ENCODE peak calls at places on chromosomes 6 and 20, in six cellular contexts. C is left lung, E is GM23338, U is left ventricle myocardium inferior, W is heart left ventricle, N is PC-3. Q is an unnamed sample.

GRCh38 chr6:53287336-53288225 is 61.2 kb downstream of the ELOVL5 start:
- DNase-seq in N (no peak), E (peak; percentile 51), W (no peak), U (no peak), C (no peak), Q (no peak)

GRCh38 chr6:166582258-166582657 is 4.2 kb downstream of the RAMACL start:
- DNase-seq in E (no peak), W (no peak), U (no peak), N (no peak), C (no peak), Q (no peak)

GRCh38 chr20:37907677-37908397 is 4.9 kb downstream of the VSTM2L start:
- DNase-seq in E (peak; percentile 55), N (peak; percentile 93), C (peak; percentile 50), W (no peak), U (no peak), Q (no peak)

GRCh38 chr6:137734875-137735182 is 132.2 kb upstream of the TNFAIP3 start:
- DNase-seq in E (no peak), C (no peak), N (no peak), W (no peak), U (no peak), Q (no peak)

GRCh38 chr20:56151834-56152233 is 96.7 kb upstream of the MC3R start:
- DNase-seq in C (no peak), N (no peak), E (no peak), U (no peak), W (no peak), Q (no peak)

GRCh38 chr6:119481098-119481497 is 131.5 kb upstream of the MAN1A1 start:
- DNase-seq in C (no peak), N (no peak), E (no peak), U (no peak), W (no peak), Q (no peak)

GRCh38 chr20:4918473-4918872 is 82.8 kb downstream of the SLC23A2 start:
- DNase-seq in W (no peak), E (no peak), U (no peak), N (no peak), C (no peak), Q (no peak)

GRCh38 chr6:128508588-128509296 is 11.7 kb downstream of the PTPRK start:
- DNase-seq in W (no peak), C (no peak), E (no peak), U (no peak), N (peak; percentile 85), Q (no peak)

GRCh38 chr6:35409245-35409644 is 42.9 kb upstream of the FANCE start:
- DNase-seq in W (no peak), E (no peak), N (no peak), C (no peak), U (no peak), Q (no peak)

GRCh38 chr6:150324044-150324443 is 44.8 kb upstream of the IYD start:
- DNase-seq in C (no peak), U (no peak), E (no peak), W (no peak), N (no peak), Q (no peak)

DNA sequence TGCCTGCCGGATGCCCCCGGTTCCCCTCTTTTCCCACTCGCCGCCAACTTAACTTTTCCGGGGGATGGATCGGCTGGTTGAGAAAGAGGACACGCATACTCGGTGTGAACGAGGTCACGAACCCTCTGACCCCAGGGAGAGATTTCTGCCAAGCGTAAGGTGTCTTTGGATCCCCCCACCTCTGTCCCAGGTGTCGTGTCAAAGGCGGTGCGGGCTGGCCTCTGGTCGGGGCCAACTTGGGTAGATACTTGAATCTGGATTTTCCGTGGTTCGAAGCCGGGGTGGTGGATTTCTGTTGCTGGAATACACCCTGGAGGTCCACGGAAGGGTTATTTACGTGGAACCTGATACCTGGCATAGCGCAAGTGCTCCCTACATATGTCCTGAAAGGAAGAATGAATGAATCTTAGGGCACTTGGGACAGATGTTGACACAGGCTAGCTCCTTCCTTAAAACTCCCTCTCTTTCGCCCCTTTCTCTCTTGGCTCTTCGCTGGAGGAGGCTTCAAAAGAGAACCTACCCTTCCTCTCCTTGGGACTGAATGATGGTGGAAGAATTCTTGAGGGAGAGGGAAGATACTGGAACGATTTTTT is 1.0 kb downstream of the DOK5 start:
- DNase-seq in W (no peak), E (peak; percentile 30), U (no peak), C (no peak), N (no peak), Q (no peak)
- H3K4me3 ChIP-seq in W (peak overlapping the region; percentile 92), E (peak overlapping the region; percentile 94), U (peak overlapping the region; percentile 83), C (peak overlapping the region; percentile 34), N (no peak overlapping the region), Q (peak overlapping the region; percentile 47)

GRCh38 chr6:169072127-169073042 is 181.3 kb downstream of the THBS2 start:
- DNase-seq in N (no peak), C (no peak), E (no peak), W (no peak), U (no peak), Q (no peak)

GRCh38 chr6:169073311-169073710 is 180.3 kb downstream of the THBS2 start:
- DNase-seq in N (no peak), E (no peak), U (no peak), W (no peak), C (no peak), Q (no peak)

GRCh38 chr6:169069361-169069760 is 184.3 kb downstream of the THBS2 start:
- DNase-seq in U (no peak), N (no peak), W (no peak), C (no peak), E (no peak), Q (no peak)

GRCh38 chr6:169071394-169071793 is 182.3 kb downstream of the THBS2 start:
- DNase-seq in W (no peak), N (no peak), E (no peak), U (no peak), C (no peak), Q (no peak)

GRCh38 chr6:169070506-169071176 is 183.0 kb downstream of the THBS2 start:
- DNase-seq in W (peak; percentile 80), N (peak; percentile 93), U (peak; percentile 67), C (no peak), E (no peak), Q (no peak)
- TF ChIP-seq CTCF in W (no peak), N (no peak), U (no peak), C (no peak), E (no peak), Q (no peak)

GRCh38 chr20:16505894-16506293 is 67.4 kb downstream of the KIF16B start:
- DNase-seq in C (no peak), N (no peak), U (no peak), W (no peak), E (no peak), Q (no peak)
- H3K27ac ChIP-seq in C (no peak overlapping the region), N (no peak overlapping the region), U (no peak overlapping the region), W (no peak overlapping the region), E (no peak overlapping the region), Q (no peak overlapping the region)

GRCh38 chr6:110816677-110817076 is 1.4 kb upstream of the CDK19 start:
- DNase-seq in U (no peak), C (no peak), N (no peak), E (peak; percentile 10), W (no peak), Q (no peak)
- H3K4me3 ChIP-seq in U (no peak overlapping the region), C (no peak overlapping the region), N (peak overlapping the region; percentile 94), E (peak overlapping the region; percentile 41), W (no peak overlapping the region), Q (no peak overlapping the region)

DNA sequence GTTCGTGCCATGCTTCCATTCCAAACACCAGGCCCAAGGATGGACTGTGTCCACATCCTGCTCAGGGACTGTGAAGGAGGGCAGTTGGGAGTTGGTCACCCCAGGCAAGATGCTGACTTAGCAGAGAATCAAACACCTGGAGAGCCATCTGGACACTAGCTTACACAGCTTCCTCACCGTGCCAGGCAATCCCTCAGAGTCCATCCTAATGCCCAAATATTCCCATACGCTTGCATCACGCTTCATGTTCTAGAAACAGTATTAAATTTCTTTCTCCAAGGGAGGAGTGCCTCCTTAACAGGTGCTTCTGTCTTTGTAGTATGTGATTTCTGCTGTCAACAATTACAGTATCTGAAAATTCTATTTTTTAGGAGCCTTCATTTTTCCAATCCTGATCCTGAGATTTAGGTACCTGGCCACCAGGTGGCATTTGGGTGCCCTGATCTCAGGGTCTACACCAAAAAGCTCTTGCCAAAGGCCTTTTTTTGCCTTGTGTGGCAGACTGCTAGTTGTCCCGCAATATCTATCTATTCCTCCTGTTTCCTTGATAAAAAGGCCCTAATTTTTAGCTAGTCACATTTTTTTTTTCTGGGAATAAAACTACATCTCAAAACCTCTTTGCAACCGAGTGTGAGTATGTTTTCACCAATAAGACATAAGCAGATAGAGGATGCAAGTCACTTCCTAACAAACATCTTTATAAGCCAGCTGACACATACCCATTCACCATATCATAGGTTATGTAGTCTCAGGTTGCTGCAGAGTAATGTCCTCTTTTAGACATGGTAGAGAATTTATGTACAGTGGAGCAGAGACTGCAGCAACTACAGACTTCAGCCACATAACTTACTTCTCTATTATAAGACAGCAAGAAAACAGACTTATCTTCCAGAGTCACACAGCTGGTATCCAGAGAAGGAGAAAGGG is 85.0 kb downstream of the PREP start:
- DNase-seq in E (peak; percentile 66), N (peak; percentile 61), W (no peak), U (no peak), C (no peak), Q (no peak)
- TF ChIP-seq CTCF in E (peak; percentile 73), N (peak; percentile 74), W (peak; percentile 35), U (peak; percentile 43), C (peak; percentile 26), Q (peak; percentile 41)

GRCh38 chr6:107830060-107830459 is 5.9 kb upstream of the SCML4 start:
- DNase-seq in N (no peak), U (no peak), W (no peak), C (no peak), E (no peak), Q (no peak)

GRCh38 chr6:107827541-107827940 is 3.4 kb upstream of the SCML4 start:
- DNase-seq in E (peak; percentile 20), U (no peak), W (no peak), C (no peak), N (no peak), Q (no peak)

GRCh38 chr6:107833136-107833535 is 9.0 kb upstream of the SCML4 start:
- DNase-seq in E (no peak), C (no peak), W (no peak), N (no peak), U (no peak), Q (no peak)

DNA sequence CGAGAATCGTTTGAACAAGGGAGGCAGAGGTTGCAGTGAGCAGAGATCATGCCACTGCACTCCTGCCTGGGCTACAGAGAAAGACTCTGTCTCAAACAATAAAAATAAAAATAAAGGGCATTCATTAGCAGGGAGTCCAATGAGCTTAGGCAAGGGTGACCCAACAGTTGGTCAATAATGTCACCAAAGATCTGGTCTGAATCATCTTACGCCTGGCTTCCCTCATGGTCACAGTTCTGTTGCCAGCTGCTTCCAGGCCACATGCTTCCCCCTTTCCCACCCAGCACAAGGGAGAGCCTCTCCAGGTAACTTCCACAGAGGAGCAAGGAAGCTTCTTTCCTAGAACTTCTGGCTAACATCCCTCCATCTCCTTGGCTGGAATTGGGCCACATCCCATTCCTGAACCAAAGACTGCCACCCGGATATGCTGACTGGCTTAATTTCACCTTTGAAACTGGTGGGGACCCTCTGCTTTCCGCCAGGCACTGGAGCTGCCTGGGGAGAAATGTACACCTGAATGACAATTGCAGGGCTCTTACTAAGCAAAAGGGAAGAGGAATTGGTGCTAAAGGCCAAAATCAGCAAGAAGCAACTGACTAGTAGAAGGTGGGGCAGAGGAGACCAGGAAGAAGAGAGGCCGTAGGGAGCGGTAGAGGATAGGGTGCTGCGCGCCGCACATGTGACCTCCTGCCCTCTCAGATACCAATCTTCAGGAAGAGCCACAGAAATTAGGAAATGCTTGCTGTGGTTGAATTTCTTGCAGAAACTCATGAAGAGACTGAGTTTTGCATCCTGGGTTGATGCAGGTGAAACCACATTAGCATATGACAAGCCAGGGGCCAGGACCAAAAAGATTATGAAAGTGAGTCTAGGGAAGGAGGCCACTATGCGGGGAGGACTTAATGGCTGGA is 8.3 kb upstream of the SCML4 start:
- DNase-seq in N (no peak), E (no peak), U (no peak), C (no peak), W (no peak), Q (no peak)
- H3K27ac ChIP-seq in N (no peak overlapping the region), E (no peak overlapping the region), U (no peak overlapping the region), C (no peak overlapping the region), W (no peak overlapping the region), Q (no peak overlapping the region)